ENCODE peak calls at places on chromosomes 3 and 15, in seven cellular contexts. One of them, this sample, is unnamed.

GRCh38 chr3:105999856-106000255 is 131.0 kb upstream of the CBLB start:
- DNase-seq in fibroblast of mammary gland: no peak
- DNase-seq in fibroblast of lung: no peak
- DNase-seq in GM10248: no peak
- DNase-seq in psoas muscle: no peak
- DNase-seq in WTC11: no peak
- DNase-seq in endothelial cell of umbilical vein: no peak
- DNase-seq in this sample: no peak

GRCh38 chr3:124986153-124987143 is 51.9 kb upstream of the MUC13 start:
- DNase-seq in fibroblast of mammary gland: peak
- DNase-seq in fibroblast of lung: peak
- DNase-seq in GM10248: no peak
- DNase-seq in psoas muscle: no peak
- DNase-seq in WTC11: peak
- DNase-seq in endothelial cell of umbilical vein: peak
- DNase-seq in this sample: no peak

GRCh38 chr3:121072128-121072527 is 164.1 kb downstream of the STXBP5L start:
- DNase-seq in fibroblast of mammary gland: no peak
- DNase-seq in fibroblast of lung: no peak
- DNase-seq in GM10248: no peak
- DNase-seq in psoas muscle: no peak
- DNase-seq in WTC11: no peak
- DNase-seq in endothelial cell of umbilical vein: no peak
- DNase-seq in this sample: no peak

GRCh38 chr15:28888302-28888894 is 2.6 kb downstream of the APBA2 start:
- DNase-seq in fibroblast of mammary gland: no peak
- DNase-seq in fibroblast of lung: no peak
- DNase-seq in GM10248: no peak
- DNase-seq in psoas muscle: no peak
- DNase-seq in WTC11: no peak
- DNase-seq in endothelial cell of umbilical vein: no peak
- DNase-seq in this sample: no peak

GRCh38 chr3:16820485-16820884 is 64.3 kb upstream of the PLCL2 start:
- DNase-seq in fibroblast of mammary gland: no peak
- DNase-seq in fibroblast of lung: no peak
- DNase-seq in GM10248: no peak
- DNase-seq in psoas muscle: no peak
- DNase-seq in WTC11: no peak
- DNase-seq in endothelial cell of umbilical vein: no peak
- DNase-seq in this sample: no peak

GRCh38 chr3:25831578-25831977 is 41.7 kb downstream of the OXSM start:
- DNase-seq in fibroblast of mammary gland: peak
- DNase-seq in fibroblast of lung: peak
- DNase-seq in GM10248: no peak
- DNase-seq in psoas muscle: no peak
- DNase-seq in WTC11: no peak
- DNase-seq in endothelial cell of umbilical vein: peak
- DNase-seq in this sample: no peak

GRCh38 chr3:56849698-56850097 is 47.9 kb upstream of the ARHGEF3 start:
- DNase-seq in fibroblast of mammary gland: no peak
- DNase-seq in fibroblast of lung: no peak
- DNase-seq in GM10248: no peak
- DNase-seq in psoas muscle: no peak
- DNase-seq in WTC11: no peak
- DNase-seq in endothelial cell of umbilical vein: no peak
- DNase-seq in this sample: no peak

GRCh38 chr15:28984421-28985375 is 98.9 kb downstream of the APBA2 start:
- DNase-seq in fibroblast of mammary gland: peak
- DNase-seq in fibroblast of lung: peak
- DNase-seq in GM10248: no peak
- DNase-seq in psoas muscle: no peak
- DNase-seq in WTC11: no peak
- DNase-seq in endothelial cell of umbilical vein: no peak
- DNase-seq in this sample: no peak

GRCh38 chr15:31024330-31024729 is 32.9 kb upstream of the MTMR10 start:
- DNase-seq in fibroblast of mammary gland: peak
- DNase-seq in fibroblast of lung: peak
- DNase-seq in GM10248: no peak
- DNase-seq in psoas muscle: no peak
- DNase-seq in WTC11: peak
- DNase-seq in endothelial cell of umbilical vein: peak
- DNase-seq in this sample: no peak

GRCh38 chr3:189355481-189356201 is 183.9 kb downstream of the TPRG1 start:
- DNase-seq in fibroblast of mammary gland: peak
- DNase-seq in fibroblast of lung: peak
- DNase-seq in GM10248: no peak
- DNase-seq in psoas muscle: no peak
- DNase-seq in WTC11: no peak
- DNase-seq in endothelial cell of umbilical vein: no peak
- DNase-seq in this sample: no peak

GRCh38 chr3:194465920-194466570 is 20.8 kb downstream of the ATP13A3 start:
- DNase-seq in fibroblast of mammary gland: no peak
- DNase-seq in fibroblast of lung: no peak
- DNase-seq in GM10248: no peak
- DNase-seq in psoas muscle: no peak
- DNase-seq in WTC11: no peak
- DNase-seq in endothelial cell of umbilical vein: peak
- DNase-seq in this sample: no peak

DNA sequence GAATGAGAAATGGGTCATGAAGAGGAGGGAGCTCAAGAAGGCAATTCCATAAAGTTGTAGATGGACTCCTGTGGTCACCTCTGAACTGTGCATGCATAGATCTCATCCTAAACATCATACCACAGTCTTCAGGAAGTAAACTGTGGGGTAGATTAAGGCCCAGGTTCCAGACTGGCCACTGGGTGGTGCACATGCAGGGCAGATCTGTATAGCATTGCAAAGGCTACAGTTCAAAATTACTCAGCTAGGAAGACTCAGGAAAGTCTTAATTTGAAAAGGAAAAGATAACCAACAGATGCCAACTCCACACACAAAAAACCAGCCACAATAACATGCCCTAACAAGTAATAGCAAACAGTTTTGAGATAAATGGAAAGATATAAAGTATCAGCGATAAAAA is 20.3 kb downstream of the KY start:
- DNase-seq in fibroblast of mammary gland: peak
- DNase-seq in fibroblast of lung: no peak
- DNase-seq in GM10248: no peak
- DNase-seq in psoas muscle: no peak
- DNase-seq in WTC11: no peak
- DNase-seq in endothelial cell of umbilical vein: no peak
- DNase-seq in this sample: no peak
- TF ChIP-seq CTCF in fibroblast of mammary gland: peak
- TF ChIP-seq CTCF in fibroblast of lung: peak
- TF ChIP-seq CTCF in GM10248: no peak
- TF ChIP-seq CTCF in psoas muscle: peak
- TF ChIP-seq CTCF in WTC11: no peak
- TF ChIP-seq CTCF in endothelial cell of umbilical vein: peak
- TF ChIP-seq CTCF in this sample: no peak

DNA sequence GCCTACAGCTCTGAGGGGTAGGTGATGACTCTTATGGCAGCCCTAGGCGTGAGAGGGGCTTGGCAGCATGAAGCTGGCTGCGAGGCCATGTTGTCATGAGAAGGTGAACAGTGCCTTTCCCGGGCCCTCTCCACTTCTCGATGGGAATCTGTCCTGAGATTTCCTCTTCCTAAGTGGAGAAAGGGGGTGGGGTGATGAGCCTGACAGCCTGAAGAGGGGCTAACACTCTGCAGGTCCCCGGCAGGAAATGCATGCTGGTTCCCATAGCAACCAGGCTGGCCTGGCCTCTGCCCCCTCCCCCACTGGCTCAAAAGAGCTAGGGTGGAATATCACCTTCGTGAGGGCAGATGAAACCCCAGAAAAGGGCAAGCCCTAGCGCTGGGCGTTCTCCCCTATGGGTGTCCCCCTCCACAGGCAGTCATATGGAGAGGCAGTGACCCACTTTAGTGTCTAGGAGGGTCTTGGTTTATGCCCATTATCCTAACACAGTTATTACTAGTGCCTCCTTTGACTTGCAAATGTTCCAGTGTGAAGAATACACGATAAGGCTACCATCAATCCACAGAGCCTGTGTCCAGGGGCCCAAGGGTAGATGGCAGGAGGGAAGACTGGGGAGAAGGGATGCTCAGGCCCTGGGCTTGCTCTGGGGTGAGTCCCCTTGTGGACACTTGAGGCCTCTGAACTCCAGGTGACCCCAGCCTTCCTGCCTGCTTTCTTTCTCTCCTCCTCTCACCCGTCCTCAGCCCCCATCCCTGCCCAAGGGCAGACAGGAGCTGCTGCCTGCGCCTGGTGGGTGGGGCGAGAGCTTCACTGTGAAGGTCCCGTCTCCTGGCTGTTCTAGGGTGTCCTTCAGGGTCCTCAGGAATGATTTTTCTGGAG is 13.2 kb downstream of the EPHB3 start:
- DNase-seq in fibroblast of mammary gland: no peak
- DNase-seq in fibroblast of lung: no peak
- DNase-seq in GM10248: no peak
- DNase-seq in psoas muscle: no peak
- DNase-seq in WTC11: peak
- DNase-seq in endothelial cell of umbilical vein: no peak
- DNase-seq in this sample: no peak
- TF ChIP-seq CTCF in fibroblast of mammary gland: no peak
- TF ChIP-seq CTCF in fibroblast of lung: no peak
- TF ChIP-seq CTCF in GM10248: no peak
- TF ChIP-seq CTCF in psoas muscle: no peak
- TF ChIP-seq CTCF in WTC11: no peak
- TF ChIP-seq CTCF in endothelial cell of umbilical vein: no peak
- TF ChIP-seq CTCF in this sample: no peak

GRCh38 chr15:73965094-73965729 is 26.9 kb downstream of the STOML1 start:
- DNase-seq in fibroblast of mammary gland: no peak
- DNase-seq in fibroblast of lung: no peak
- DNase-seq in GM10248: no peak
- DNase-seq in psoas muscle: no peak
- DNase-seq in WTC11: peak
- DNase-seq in endothelial cell of umbilical vein: no peak
- DNase-seq in this sample: no peak
- TF ChIP-seq CTCF in fibroblast of mammary gland: no peak
- TF ChIP-seq CTCF in fibroblast of lung: no peak
- TF ChIP-seq CTCF in GM10248: no peak
- TF ChIP-seq CTCF in psoas muscle: no peak
- TF ChIP-seq CTCF in WTC11: no peak
- TF ChIP-seq CTCF in endothelial cell of umbilical vein: no peak
- TF ChIP-seq CTCF in this sample: no peak

GRCh38 chr3:198079771-198080520 is 119.9 kb downstream of the LMLN start:
- DNase-seq in fibroblast of mammary gland: peak
- DNase-seq in fibroblast of lung: peak
- DNase-seq in GM10248: peak
- DNase-seq in psoas muscle: no peak
- DNase-seq in WTC11: peak
- DNase-seq in endothelial cell of umbilical vein: no peak
- DNase-seq in this sample: peak
- TF ChIP-seq CTCF in fibroblast of mammary gland: no peak
- TF ChIP-seq CTCF in fibroblast of lung: no peak
- TF ChIP-seq CTCF in GM10248: peak
- TF ChIP-seq CTCF in psoas muscle: no peak
- TF ChIP-seq CTCF in WTC11: no peak
- TF ChIP-seq CTCF in endothelial cell of umbilical vein: no peak
- TF ChIP-seq CTCF in this sample: peak

GRCh38 chr15:66746231-66746605 is 44.2 kb downstream of the SMAD6 start:
- DNase-seq in fibroblast of mammary gland: no peak
- DNase-seq in fibroblast of lung: no peak
- DNase-seq in GM10248: no peak
- DNase-seq in psoas muscle: no peak
- DNase-seq in WTC11: no peak
- DNase-seq in endothelial cell of umbilical vein: peak
- DNase-seq in this sample: no peak
- TF ChIP-seq CTCF in fibroblast of mammary gland: no peak
- TF ChIP-seq CTCF in fibroblast of lung: no peak
- TF ChIP-seq CTCF in GM10248: no peak
- TF ChIP-seq CTCF in psoas muscle: no peak
- TF ChIP-seq CTCF in WTC11: no peak
- TF ChIP-seq CTCF in endothelial cell of umbilical vein: no peak
- TF ChIP-seq CTCF in this sample: no peak